ENCODE peak calls at places on chromosome 7, in six cellular contexts. Q is AG04450, W is adipocyte, S is neural progenitor cell, V is Karpas-422, M is AG09309. U is an unnamed sample.

GRCh38 chr7:90180649-90181048 is 26.4 kb downstream of the STEAP1 start:
- DNase-seq in Q (no peak), W (no peak), S (no peak), V (no peak), M (no peak), U (no peak)

GRCh38 chr7:110909102-110909501 is 181.8 kb upstream of the LRRN3 start:
- DNase-seq in Q (no peak), W (no peak), S (no peak), V (no peak), M (no peak), U (no peak)

GRCh38 chr7:27944626-27945025 is 204.7 kb downstream of the TAX1BP1 start:
- DNase-seq in Q (no peak), W (no peak), S (no peak), V (no peak), M (no peak), U (no peak)

GRCh38 chr7:34825221-34825620 is 167.2 kb downstream of the NPSR1 start:
- DNase-seq in Q (no peak), W (no peak), S (no peak), V (no peak), M (no peak), U (no peak)

GRCh38 chr7:148501707-148502139 is 88.8 kb upstream of the C7orf33 start:
- DNase-seq in Q (no peak), W (peak), S (peak), V (peak), M (no peak), U (no peak)

GRCh38 chr7:78605131-78605530 is 806.6 kb downstream of the PHTF2 start:
- DNase-seq in Q (no peak), W (peak), S (no peak), V (no peak), M (peak), U (no peak)

GRCh38 chr7:128037081-128037480 is 5.8 kb upstream of the LRRC4 start:
- DNase-seq in Q (no peak), W (no peak), S (no peak), V (peak), M (no peak), U (no peak)

GRCh38 chr7:141844256-141844655 is 3.0 kb upstream of the PRSS37 start:
- DNase-seq in Q (no peak), W (no peak), S (no peak), V (no peak), M (no peak), U (no peak)

GRCh38 chr7:1973321-1974251 is 259.2 kb downstream of the MAD1L1 start:
- DNase-seq in Q (no peak), W (no peak), S (no peak), V (no peak), M (no peak), U (no peak)

GRCh38 chr7:90485734-90486316 is 16.4 kb downstream of the PTTG1IP2 start:
- DNase-seq in Q (no peak), W (no peak), S (no peak), V (no peak), M (no peak), U (no peak)

GRCh38 chr7:17233643-17234397 is 64.6 kb upstream of the AHR start:
- DNase-seq in Q (no peak), W (peak), S (no peak), V (no peak), M (no peak), U (no peak)

GRCh38 chr7:4265056-4265455 is 417.0 kb upstream of the FOXK1 start:
- DNase-seq in Q (no peak), W (no peak), S (no peak), V (no peak), M (no peak), U (peak)

GRCh38 chr7:1309996-1310395 is 77.3 kb downstream of the UNCX start:
- DNase-seq in Q (no peak), W (no peak), S (no peak), V (no peak), M (no peak), U (no peak)

GRCh38 chr7:124700655-124701054 is 64.9 kb downstream of the GPR37 start:
- DNase-seq in Q (no peak), W (no peak), S (no peak), V (no peak), M (no peak), U (no peak)

GRCh38 chr7:100051611-100052010 is 2.0 kb downstream of the ZSCAN21 start:
- DNase-seq in Q (no peak), W (no peak), S (no peak), V (no peak), M (no peak), U (no peak)

GRCh38 chr7:36847946-36848345 is 123.7 kb upstream of the AOAH start:
- DNase-seq in Q (no peak), W (no peak), S (no peak), V (no peak), M (no peak), U (no peak)

GRCh38 chr7:86904949-86905834 is 154.3 kb downstream of the ELAPOR2 start:
- DNase-seq in Q (no peak), W (peak), S (peak), V (peak), M (no peak), U (no peak)

DNA sequence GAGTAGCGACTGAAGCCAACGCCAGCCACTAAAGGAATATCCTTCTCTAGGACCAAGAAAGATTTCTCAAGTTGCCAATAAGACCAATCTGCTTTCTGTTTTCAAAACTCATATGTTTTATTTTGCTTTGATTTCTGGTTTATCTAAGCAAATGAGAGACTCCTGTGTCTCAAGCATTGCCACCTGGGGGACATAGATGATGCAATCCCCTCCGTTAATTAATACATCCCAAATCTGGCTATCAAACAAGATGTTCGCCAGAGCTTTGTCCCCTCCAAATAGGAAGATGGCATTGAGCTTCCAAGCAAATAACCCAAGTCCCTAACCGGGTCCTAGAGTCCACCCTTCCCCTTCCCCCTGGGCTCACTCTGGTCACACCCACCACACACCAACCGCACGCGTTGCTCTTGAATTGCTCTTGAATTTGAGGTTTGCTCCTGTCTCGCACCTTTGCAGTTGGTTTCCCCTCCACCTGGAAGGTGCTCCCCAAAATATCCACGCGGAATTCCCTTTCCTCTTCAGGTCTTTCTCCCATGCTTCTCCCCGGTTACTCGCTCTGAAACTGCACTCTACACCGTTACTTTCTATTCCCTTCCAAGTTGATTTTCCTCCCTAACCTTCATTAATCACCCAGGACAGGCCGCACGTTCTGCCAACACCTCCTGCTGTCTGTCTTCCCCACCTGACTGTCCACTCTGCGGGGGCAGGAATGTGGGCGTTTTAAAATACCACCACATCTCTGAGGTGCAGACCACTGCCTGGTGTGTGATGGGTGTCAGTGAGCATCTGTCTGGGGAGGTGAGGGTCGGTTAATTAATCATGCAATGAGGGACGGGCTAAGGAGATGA is 64.1 kb upstream of the RNF32 start:
- DNase-seq in Q (no peak), W (no peak), S (no peak), V (no peak), M (no peak), U (no peak)
- H3K4me3 ChIP-seq in Q (no peak), W (no peak), S (no peak), V (no peak), M (no peak), U (no peak)

GRCh38 chr7:45889367-45890067 is 1.2 kb downstream of the IGFBP1 start:
- DNase-seq in Q (no peak), W (no peak), S (no peak), V (no peak), M (no peak), U (peak)

GRCh38 chr7:45885264-45885882 is 2.9 kb upstream of the IGFBP1 start:
- DNase-seq in Q (no peak), W (peak), S (no peak), V (no peak), M (no peak), U (peak)

GRCh38 chr7:45888185-45888992 is at the start of gene IGFBP1:
- DNase-seq in Q (no peak), W (peak), S (peak), V (no peak), M (no peak), U (peak)

GRCh38 chr7:45888993-45889366 is 692 bp downstream of the IGFBP1 start:
- DNase-seq in Q (no peak), W (no peak), S (no peak), V (no peak), M (no peak), U (peak)

DNA sequence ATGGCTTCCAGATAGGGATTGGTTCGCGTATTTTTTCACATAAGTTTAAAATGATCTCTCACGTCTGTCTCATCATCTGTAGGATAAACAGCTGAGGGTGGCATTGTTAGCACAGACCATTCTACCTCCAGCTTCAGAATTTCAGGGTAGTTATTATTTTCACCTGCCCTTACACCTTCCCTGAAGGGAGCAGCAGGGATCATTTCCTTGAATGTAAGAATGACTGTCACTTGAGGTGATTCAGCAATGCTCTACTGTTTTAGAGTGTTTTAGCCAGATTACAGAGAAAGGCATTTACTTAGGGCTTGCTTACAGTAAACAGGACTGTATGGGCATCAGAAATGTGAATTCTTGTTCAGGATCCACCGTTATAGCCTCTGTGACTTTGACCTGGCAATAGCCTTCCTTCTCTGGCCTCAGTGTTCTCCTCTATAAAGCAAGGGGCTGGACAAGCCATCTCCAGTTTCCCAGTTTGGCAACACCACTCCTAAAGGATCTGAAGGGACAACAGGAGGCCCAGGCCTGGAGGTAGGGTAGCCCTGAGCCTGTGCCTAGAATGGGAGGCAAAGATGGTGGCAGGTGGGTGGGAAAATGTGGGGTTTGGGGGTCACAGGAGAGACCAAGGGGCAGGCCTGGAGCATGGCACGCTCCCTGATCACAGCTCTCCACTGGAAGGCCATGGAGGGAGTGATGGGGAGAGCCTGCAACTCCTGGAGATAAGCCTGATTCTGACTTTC is 1.2 kb upstream of the IGFBP1 start:
- DNase-seq in Q (no peak), W (no peak), S (no peak), V (no peak), M (no peak), U (peak)
- H3K4me3 ChIP-seq in Q (no peak), W (no peak), S (no peak), V (no peak), M (no peak), U (no peak)

DNA sequence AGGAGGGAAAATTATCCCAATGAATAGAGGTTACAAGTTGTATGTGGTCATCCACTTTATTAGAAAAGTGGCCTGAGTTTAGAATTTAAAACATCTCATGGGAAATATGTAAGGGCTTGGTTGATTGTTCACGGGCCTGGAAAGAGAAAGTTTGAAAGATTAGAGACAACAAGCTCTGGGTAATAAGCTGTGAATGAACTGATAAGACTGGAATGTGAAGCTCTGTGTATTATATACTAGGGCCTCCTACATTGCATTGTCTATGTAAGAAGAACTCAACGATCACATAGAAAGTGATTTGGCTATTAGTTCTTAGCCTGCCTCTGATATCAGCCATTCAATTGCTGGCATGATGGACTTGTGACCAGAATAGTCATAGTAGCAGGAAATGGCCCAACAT is 199.2 kb upstream of the MAGI2 start:
- DNase-seq in Q (no peak), W (no peak), S (no peak), V (no peak), M (no peak), U (no peak)
- H3K4me3 ChIP-seq in Q (no peak), W (no peak), S (no peak), V (no peak), M (no peak), U (no peak)

GRCh38 chr7:150631084-150631824 is 931 bp downstream of the GIMAP6 start:
- DNase-seq in Q (no peak), W (no peak), S (no peak), V (no peak), M (no peak), U (no peak)
- H3K4me3 ChIP-seq in Q (no peak), W (no peak), S (no peak), V (no peak), M (no peak), U (peak)

DNA sequence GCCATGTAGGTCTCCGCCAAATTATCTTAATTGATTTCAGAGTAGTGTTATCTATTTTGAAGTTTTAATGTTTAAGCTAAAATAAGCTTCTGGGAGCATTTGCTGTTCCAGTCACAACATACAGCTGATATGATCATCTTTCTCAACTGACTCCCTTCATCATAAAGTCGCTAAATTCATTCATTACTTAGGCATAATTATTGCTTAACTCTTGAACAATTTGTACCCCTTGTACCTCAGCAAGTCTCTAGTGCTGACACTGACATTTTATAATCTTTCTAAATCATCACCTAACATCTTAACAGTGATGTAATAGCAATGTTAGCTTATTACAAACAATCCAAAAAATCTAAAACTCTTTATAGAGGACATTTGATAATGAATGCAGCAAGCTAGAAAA is 54.3 kb upstream of the WNT16 start:
- DNase-seq in Q (no peak), W (no peak), S (no peak), V (no peak), M (no peak), U (no peak)
- H3K4me3 ChIP-seq in Q (no peak), W (no peak), S (no peak), V (no peak), M (no peak), U (no peak)

GRCh38 chr7:130071701-130072622 is 1.6 kb downstream of the KLHDC10 start:
- DNase-seq in Q (peak), W (peak), S (peak), V (peak), M (peak), U (no peak)
- H3K4me3 ChIP-seq in Q (peak), W (peak), S (peak), V (peak), M (peak), U (peak)

U was measured in coronary artery.